ENCODE peak calls at places on chromosomes 4 and X, in five cellular contexts. L is GM12878, J is H1, V is HepG2, U is K562. W is an unnamed sample.

GRCh38 chr4:149344436-149344835 is 471.2 kb downstream of the IQCM start:
- DNase-seq in J (no peak), V (no peak), L (no peak), U (no peak), W (no peak)

GRCh38 chrX:38220024-38220935 is at the start of gene SRPX:
- DNase-seq in U (peak), V (no peak), L (no peak), J (peak), W (peak)

GRCh38 chrX:122777766-122778165 is 406.3 kb upstream of the GRIA3 start:
- DNase-seq in V (no peak), U (no peak), J (no peak), L (no peak), W (no peak)

GRCh38 chrX:133559909-133560308 is 144.6 kb upstream of the GPC4 start:
- DNase-seq in U (no peak), L (no peak), J (no peak), V (no peak), W (no peak)

GRCh38 chrX:154457491-154458115 is 478 bp upstream of the PLXNA3 start:
- DNase-seq in L (no peak), J (peak), U (peak), V (no peak), W (peak)

GRCh38 chr4:73713650-73714049 is 26.7 kb upstream of the CXCL8 start:
- DNase-seq in V (no peak), U (no peak), J (no peak), L (no peak), W (no peak)

GRCh38 chrX:15391850-15392249 is 7.6 kb upstream of the VEGFD start:
- DNase-seq in J (no peak), V (no peak), U (no peak), L (no peak), W (no peak)

GRCh38 chrX:136192839-136193414 is 45.6 kb downstream of the FHL1 start:
- DNase-seq in L (no peak), V (no peak), U (no peak), J (no peak), W (no peak)

GRCh38 chrX:152895724-152896420 is 2.0 kb upstream of the ZNF185 start:
- DNase-seq in J (no peak), L (no peak), V (no peak), U (no peak), W (no peak)

GRCh38 chr4:10245761-10246160 is 129.2 kb upstream of the WDR1 start:
- DNase-seq in U (no peak), J (no peak), L (no peak), V (no peak), W (no peak)
- TF ChIP-seq ATF2 in U (no peak), J (no peak), L (no peak), V (no peak), W (no peak)

DNA sequence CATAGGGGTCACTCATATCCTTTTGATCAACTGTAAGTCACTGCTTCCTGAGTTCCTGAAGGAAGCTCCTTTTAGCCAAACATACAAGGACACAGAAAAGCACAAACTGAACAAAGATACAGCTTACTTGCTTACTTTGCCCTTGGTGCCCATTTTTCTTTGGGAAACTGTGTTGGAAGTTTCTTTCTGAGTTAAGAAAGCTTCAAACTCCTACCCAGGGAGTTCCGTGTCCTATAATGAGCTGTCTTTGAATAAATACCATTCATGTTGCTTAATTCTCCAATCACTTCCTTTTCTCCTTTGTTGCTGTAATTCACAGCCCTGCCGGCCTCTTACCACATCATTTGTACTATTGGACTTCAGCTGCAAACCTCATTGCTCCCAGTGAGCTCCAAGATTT is at the start of gene ADH4:
- DNase-seq in V (peak), U (no peak), J (no peak), L (no peak), W (no peak)
- TF ChIP-seq ATF3 in V (no peak), U (no peak), J (no peak), L (no peak), W (no peak)

DNA sequence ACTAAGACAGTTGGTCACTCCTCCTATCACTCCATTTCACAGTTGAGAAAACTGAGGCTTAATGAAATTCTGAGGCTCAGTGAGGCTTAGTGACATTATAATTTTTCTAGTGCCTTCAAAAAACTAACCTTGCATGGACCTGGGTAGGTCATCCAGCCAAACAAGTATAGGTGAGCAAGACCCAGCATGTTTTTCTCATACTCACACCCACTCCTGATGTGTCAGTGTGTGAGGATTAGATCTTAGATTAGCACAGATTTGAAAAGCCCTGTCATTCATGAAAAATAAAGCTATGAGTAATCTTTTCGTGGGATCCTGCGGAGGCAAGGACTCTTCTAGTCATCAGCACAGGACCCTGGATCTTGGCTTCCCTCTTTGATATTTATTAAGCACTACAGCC is 146.7 kb downstream of the CHIC2 start:
- DNase-seq in U (no peak), L (no peak), V (no peak), J (no peak), W (no peak)
- TF ChIP-seq ATF2 in U (no peak), L (no peak), V (no peak), J (no peak), W (no peak)

DNA sequence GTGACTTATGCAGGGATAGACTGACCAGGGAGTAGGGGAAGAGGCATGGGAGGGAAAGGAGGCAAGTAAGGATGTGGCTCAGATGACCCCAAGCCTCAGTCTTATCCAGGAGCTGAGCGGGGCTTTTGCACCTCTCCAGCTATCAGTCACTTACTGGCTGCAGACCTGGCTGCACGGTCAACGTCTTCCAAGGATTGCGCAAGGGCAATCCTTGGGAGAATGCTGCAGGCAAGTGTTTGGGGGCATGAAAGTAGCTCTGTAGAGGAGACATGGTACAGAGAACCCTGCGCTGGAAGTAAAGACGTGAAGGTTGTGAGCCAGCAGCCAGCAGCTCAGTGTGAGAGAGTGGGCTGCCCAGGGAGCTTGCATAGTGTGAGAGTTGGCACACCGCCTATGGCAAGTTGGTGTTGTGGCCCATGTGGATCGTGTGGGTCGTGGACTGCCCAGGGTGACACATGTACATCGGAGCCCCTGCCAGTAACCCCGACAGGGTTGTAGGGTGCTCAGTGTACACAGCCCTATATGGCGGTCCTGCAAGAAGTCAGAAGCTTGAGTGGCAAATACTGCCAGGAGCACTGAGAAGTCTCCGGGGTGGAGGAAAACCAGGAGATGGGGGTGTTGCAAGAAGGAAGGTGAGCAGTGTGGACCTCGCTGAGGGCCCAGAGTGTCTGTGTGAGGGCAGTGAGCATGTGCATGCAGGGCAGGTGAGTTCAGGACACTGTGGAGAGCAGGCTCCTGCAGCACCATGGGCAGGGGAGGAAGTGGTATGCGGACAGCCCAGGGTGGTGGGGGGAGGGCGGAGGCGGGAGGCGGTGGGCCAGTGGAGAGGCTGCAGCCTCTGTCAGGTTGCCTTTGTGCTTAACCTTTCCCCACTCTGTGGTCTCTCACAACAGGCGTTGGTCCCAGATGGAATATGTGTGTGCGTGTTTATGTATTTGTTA is 50.9 kb downstream of the KIT start:
- DNase-seq in V (no peak), U (no peak), L (no peak), J (no peak), W (no peak)
- TF ChIP-seq ATF3 in V (no peak), U (no peak), L (no peak), J (no peak), W (no peak)

GRCh38 chr4:78337621-78338020 is 213.9 kb upstream of the ANXA3 start:
- DNase-seq in V (no peak), J (no peak), U (no peak), L (no peak), W (no peak)

GRCh38 chr4:78331965-78332364 is 219.6 kb upstream of the ANXA3 start:
- DNase-seq in J (no peak), U (no peak), L (no peak), V (no peak), W (no peak)

GRCh38 chr4:78332974-78333373 is 218.6 kb upstream of the ANXA3 start:
- DNase-seq in J (no peak), V (no peak), L (no peak), U (no peak), W (no peak)

GRCh38 chr4:78337216-78337615 is 214.4 kb upstream of the ANXA3 start:
- DNase-seq in L (no peak), V (no peak), U (no peak), J (no peak), W (no peak)

DNA sequence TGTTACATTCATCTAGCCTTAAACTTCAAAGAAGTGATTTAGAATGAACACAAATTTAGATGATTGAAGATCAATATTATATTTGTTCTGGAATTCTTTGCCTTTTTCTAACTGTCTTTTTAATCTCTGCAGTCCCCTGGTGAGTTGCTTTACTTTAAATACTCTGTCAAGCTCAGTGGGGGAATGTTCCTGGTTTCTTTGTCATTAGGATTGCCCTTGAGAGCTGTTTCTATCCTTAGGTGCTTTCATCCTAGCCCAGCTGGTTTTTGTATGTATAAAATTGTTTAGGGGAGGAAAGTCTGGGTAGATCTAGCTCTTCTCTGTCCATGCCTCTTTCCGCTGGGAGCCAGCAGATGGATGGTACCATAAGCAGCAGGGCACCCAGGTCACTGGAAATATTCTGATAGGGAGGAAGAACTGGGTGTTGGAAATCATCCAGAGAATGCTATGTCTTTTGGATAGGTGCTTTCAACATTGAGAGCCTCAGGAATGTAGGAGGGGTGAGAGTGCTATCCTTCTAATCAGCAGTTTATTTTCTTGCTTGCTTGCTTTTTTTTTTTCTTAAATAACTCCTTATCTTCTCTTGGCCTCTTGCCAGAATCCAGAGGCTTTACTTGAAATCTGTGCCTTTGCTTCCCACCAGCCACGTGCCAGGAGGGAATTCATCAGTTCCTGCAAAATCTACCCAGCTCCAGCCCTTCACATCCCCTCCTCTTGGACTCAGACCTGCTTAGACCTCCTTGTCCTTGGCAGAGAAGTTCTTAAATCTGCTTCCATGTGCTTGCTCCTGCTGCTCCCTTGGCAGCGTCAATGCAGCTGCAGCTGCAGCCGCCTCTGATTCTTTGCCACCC is 215.3 kb upstream of the ANXA3 start:
- DNase-seq in U (no peak), L (no peak), V (no peak), J (no peak), W (no peak)
- TF ChIP-seq ATF2 in U (no peak), L (no peak), V (no peak), J (no peak), W (no peak)

DNA sequence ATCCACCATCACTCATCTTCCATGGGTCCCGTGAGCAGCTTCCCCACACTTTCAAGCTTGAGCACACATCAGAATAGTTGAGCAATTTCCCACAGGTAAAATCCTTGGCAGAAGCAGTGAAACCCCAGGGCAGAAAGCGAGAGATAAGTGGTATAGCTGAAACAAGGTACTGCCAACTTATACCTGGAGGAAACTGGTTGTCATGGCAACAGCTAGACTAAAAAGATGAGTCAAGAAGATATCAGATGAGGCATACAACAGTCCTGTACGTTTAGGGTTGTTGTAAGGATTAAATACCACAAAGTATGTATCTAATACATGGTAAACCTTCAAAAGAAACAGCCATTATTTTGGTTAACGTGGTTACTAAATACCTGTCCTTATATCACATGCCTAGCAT is 67.0 kb upstream of the PHOX2B start:
- DNase-seq in U (no peak), J (no peak), V (no peak), L (no peak), W (no peak)
- TF ChIP-seq ATF3 in U (no peak), J (no peak), V (no peak), L (no peak), W (no peak)

DNA sequence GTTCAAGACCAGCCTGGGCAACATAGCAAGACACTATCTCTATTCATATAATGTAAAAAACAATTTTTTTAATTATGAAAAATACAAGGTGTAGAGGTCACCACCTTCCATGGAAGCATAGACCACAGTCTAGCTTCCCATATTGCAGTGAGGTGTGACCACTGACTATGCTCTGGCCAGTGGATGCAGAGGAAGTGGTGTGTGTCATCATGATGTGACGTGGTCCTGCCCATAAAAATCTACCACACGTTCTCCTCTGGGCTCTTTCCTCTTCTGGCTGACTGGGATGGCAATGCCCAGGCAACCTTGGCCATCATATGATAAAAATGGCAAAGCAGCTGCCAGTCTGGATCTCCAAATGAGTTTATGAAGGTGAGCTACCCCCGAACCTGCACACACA is 65.7 kb downstream of the RBM47 start:
- DNase-seq in U (no peak), L (no peak), V (no peak), J (no peak), W (no peak)
- TF ChIP-seq ATF2 in U (no peak), L (no peak), V (no peak), J (no peak), W (no peak)

W was measured in WTC11.